ENCODE peak calls at places on chromosome 14, in five cellular contexts. U, F, J, V and B are unnamed samples.

GRCh38 chr14:89507926-89508460 is 91.0 kb upstream of the FOXN3 start:
- DNase-seq in U (no peak), F (peak; percentile 38), J (no peak), V (no peak), B (no peak)

GRCh38 chr14:47676301-47676617 is 854 bp upstream of the MDGA2 start:
- DNase-seq in U (no peak), F (no peak), J (no peak), V (no peak), B (no peak)

GRCh38 chr14:64502476-64503183 is 1.0 kb downstream of the ZBTB25 start:
- DNase-seq in U (peak; percentile 25), F (no peak), J (peak; percentile 62), V (peak; percentile 30), B (peak; percentile 12)

GRCh38 chr14:57461777-57462320 is 31.8 kb downstream of the CCDC198 start:
- DNase-seq in U (no peak), F (no peak), J (no peak), V (no peak), B (no peak)

GRCh38 chr14:97379091-97379531 is 581.9 kb downstream of the VRK1 start:
- DNase-seq in U (no peak), F (no peak), J (peak; percentile 73), V (no peak), B (no peak)

GRCh38 chr14:103290961-103291360 is 43.1 kb upstream of the EIF5 start:
- DNase-seq in U (no peak), F (no peak), J (no peak), V (no peak), B (no peak)

GRCh38 chr14:92768795-92769194 is 20.4 kb upstream of the LGMN start:
- DNase-seq in U (no peak), F (no peak), J (no peak), V (no peak), B (no peak)

GRCh38 chr14:36516719-36517241 is 3.3 kb downstream of the NKX2-1 start:
- DNase-seq in U (no peak), F (no peak), J (no peak), V (no peak), B (no peak)

GRCh38 chr14:41144370-41144769 is 462.3 kb upstream of the LRFN5 start:
- DNase-seq in U (no peak), F (no peak), J (no peak), V (no peak), B (no peak)

GRCh38 chr14:99348816-99349609 is 77.0 kb upstream of the BCL11B start:
- DNase-seq in U (peak; percentile 74), F (no peak), J (no peak), V (no peak), B (no peak)

GRCh38 chr14:21840765-21841164 is 167.1 kb upstream of the OR4E1 start:
- DNase-seq in U (no peak), F (peak; percentile 24), J (peak; percentile 58), V (no peak), B (no peak)

GRCh38 chr14:104981699-104982541 is 3.7 kb upstream of the CLBA1 start:
- DNase-seq in U (peak; percentile 28), F (no peak), J (no peak), V (no peak), B (no peak)

GRCh38 chr14:55180006-55180405 is 11.4 kb downstream of the DLGAP5 start:
- DNase-seq in U (no peak), F (no peak), J (no peak), V (no peak), B (no peak)

DNA sequence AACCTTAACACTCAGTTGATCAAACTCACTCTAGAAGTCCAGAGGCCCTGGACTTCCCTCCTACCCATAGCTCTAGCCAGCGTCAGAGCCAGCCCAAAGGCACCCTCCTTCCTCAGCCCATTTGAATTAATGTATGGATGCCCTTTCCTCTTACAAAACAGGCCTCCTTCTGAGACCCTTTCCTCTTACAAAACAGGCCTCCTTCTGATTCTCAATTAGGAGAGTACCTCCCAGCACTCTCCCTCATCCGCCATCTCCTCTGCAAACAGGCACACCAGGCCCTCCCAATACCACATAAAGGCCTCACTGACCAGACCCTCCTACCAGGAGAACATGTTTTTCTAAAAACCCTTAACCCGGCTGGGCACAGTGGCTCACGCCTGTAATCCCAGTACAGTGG is 65.7 kb downstream of the MOK start:
- DNase-seq in U (no peak), F (no peak), J (no peak), V (no peak), B (no peak)
- H3K4me3 ChIP-seq in U (no peak overlapping the region), F (no peak overlapping the region), J (no peak overlapping the region), V (no peak overlapping the region), B (no peak overlapping the region)

GRCh38 chr14:31567651-31568050 is 6.4 kb downstream of the NUBPL start:
- DNase-seq in U (no peak), F (no peak), J (no peak), V (no peak), B (no peak)
- TF ChIP-seq CTCF in U (no peak), F (no peak), J (no peak), V (no peak), B (no peak)

GRCh38 chr14:50453869-50454268 is 57.2 kb upstream of the CDKL1 start:
- DNase-seq in U (no peak), F (no peak), J (no peak), V (no peak), B (no peak)
- H3K36me3 ChIP-seq in U (peaks cover 26% of the 10 kb centered on the region), F (peaks cover 45% of the 10 kb centered on the region), J (peaks cover 81% of the 10 kb centered on the region), V (peaks cover 40% of the 10 kb centered on the region), B (peaks cover 45% of the 10 kb centered on the region)

DNA sequence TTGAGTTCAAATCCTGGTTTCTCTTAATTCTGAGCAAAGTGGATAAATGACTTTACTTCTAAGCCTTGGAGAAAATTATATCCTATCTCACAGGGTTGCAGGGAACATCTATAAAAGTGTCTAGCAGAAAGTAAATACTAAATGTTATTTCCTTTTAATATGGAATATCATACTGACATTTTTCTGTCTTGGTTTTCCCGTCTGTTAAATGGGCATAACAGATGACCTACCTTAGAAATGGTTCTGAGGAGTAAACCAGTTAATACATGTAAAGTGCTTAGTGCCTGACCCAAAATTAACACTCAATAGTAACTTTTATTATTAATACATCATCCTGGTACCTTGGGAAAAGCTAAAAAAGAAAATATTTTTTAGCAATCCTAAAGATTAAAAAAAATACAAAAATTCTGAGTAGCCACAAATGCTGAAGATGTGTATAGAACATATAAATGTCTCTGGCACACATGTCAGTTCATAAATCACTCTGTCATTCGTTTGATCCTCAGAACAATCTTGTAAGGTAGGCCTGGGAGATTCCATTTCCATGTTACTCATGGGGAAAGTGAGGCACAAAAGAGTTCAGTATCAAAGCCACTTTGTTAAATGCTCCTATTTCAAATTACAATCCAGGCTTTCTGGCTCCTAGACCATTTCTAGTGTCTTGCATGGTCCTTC is 1.3 kb downstream of the VIPAS39 start:
- DNase-seq in U (no peak), F (no peak), J (no peak), V (no peak), B (no peak)
- H3K4me3 ChIP-seq in U (no peak overlapping the region), F (peak overlapping the region; percentile 87), J (peak overlapping the region; percentile 97), V (peak overlapping the region; percentile 71), B (no peak overlapping the region)

DNA sequence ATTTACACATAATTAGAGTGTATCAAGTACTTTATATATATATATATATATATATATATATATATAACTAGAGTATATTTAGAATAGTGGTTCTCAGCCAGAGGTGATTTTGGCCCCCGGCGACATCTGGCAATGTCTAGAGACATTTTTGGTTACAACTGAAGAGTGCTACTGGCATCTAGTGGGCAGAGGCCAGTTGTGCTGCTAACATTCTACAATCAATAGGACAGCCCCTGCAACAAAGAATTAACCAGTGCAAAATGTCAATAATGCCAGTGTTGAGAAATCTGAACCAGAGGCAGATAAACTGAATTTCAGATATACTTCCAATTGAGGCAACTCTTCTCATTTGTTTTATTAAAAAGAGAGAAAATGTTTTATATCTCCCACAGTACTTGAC is 8.9 kb downstream of the GTF2A1 start:
- DNase-seq in U (no peak), F (no peak), J (no peak), V (peak; percentile 31), B (peak; percentile 11)
- TF ChIP-seq CTCF in U (no peak), F (peak; percentile 13), J (peak; percentile 74), V (peak; percentile 31), B (peak; percentile 25)

DNA sequence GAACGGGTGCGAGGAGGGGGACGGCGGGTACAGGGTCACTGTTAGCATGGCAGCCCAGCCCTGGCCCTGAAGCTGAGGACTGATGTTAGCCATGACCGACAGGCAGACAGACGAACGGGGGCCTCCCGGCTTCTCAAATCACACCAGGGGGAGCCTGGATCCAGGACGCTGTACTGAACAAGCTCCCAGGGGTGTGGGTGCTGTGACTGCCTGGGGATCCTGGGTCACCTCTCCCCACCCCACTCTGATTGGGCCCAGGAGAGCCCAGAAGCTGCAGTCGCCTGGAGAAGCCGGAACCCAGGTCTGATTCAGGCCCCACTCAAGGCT is 47.9 kb downstream of the BEGAIN start:
- DNase-seq in U (no peak), F (no peak), J (peak; percentile 34), V (no peak), B (no peak)
- H3K36me3 ChIP-seq in U (no peaks in the 10 kb centered on the region), F (no peaks in the 10 kb centered on the region), J (no peaks in the 10 kb centered on the region), V (no peaks in the 10 kb centered on the region), B (no peaks in the 10 kb centered on the region)

GRCh38 chr14:106070242-106070641 is 543.9 kb downstream of the TMEM121 start:
- DNase-seq in U (no peak), F (no peak), J (no peak), V (no peak), B (no peak)

GRCh38 chr14:106067935-106068334 is 541.6 kb downstream of the TMEM121 start:
- DNase-seq in U (no peak), F (no peak), J (no peak), V (no peak), B (no peak)

GRCh38 chr14:106069786-106070185 is 543.4 kb downstream of the TMEM121 start:
- DNase-seq in U (no peak), F (no peak), J (no peak), V (no peak), B (no peak)
- H3K4me3 ChIP-seq in U (no peak overlapping the region), F (no peak overlapping the region), J (no peak overlapping the region), V (no peak overlapping the region), B (no peak overlapping the region)

DNA sequence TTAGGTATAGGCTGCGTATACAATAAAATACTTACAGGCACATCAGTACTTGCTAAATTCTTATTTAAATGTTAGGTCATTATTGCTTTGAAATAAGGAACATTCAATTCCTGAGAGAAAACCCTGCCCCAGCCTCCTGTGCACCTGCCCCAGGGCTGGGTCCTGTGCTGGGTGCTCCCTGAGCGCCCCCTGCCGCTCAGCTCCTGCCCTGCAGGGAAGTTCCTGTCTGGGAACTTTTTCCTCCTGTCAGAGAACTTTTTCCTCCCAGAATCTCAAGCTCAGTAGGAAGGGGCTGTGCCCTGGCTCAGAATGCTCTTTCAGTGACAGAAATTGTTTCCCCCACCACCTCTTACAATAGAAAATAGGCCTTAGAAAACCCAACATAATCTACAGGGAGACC is 751.1 kb downstream of the TMEM121 start:
- DNase-seq in U (no peak), F (no peak), J (no peak), V (no peak), B (no peak)
- TF ChIP-seq CTCF in U (peak; percentile 44), F (no peak), J (peak; percentile 21), V (no peak), B (peak; percentile 76)